ENCODE peak calls at places on chromosome 2, in nine cellular contexts. One of them, this sample, is unnamed.

GRCh38 chr2:43406643-43407042 is 180.2 kb upstream of the ZFP36L2 start:
- DNase-seq in NCI-H774: no peak
- DNase-seq in RWPE1: no peak
- DNase-seq in RCC 7860: no peak
- DNase-seq in stimulated activated CD8-positive, alpha-beta memory T cell treated with anti-CD3 and anti-CD28 coated beads, Interleukin-15, amount 100 ng/mL, for 1 hour: no peak
- DNase-seq in NCI-H446 treated with DMSO at 0.1 percent for 48 hours: no peak
- DNase-seq in EH: no peak
- DNase-seq in frontal cortex: no peak
- DNase-seq in midbrain: no peak
- DNase-seq in this sample: no peak

GRCh38 chr2:10954416-10954815 is 42.7 kb downstream of the KCNF1 start:
- DNase-seq in NCI-H774: no peak
- DNase-seq in RWPE1: no peak
- DNase-seq in RCC 7860: no peak
- DNase-seq in stimulated activated CD8-positive, alpha-beta memory T cell treated with anti-CD3 and anti-CD28 coated beads, Interleukin-15, amount 100 ng/mL, for 1 hour: no peak
- DNase-seq in NCI-H446 treated with DMSO at 0.1 percent for 48 hours: no peak
- DNase-seq in EH: no peak
- DNase-seq in frontal cortex: no peak
- DNase-seq in midbrain: no peak
- DNase-seq in this sample: no peak

GRCh38 chr2:42132066-42132965 is 36.8 kb upstream of the EML4 start:
- DNase-seq in NCI-H774: no peak
- DNase-seq in RWPE1: no peak
- DNase-seq in RCC 7860: peak
- DNase-seq in stimulated activated CD8-positive, alpha-beta memory T cell treated with anti-CD3 and anti-CD28 coated beads, Interleukin-15, amount 100 ng/mL, for 1 hour: no peak
- DNase-seq in NCI-H446 treated with DMSO at 0.1 percent for 48 hours: peak
- DNase-seq in EH: peak
- DNase-seq in frontal cortex: no peak
- DNase-seq in midbrain: no peak
- DNase-seq in this sample: no peak

GRCh38 chr2:189260361-189260761 is 80.8 kb upstream of the COL5A2 start:
- DNase-seq in NCI-H774: no peak
- DNase-seq in RWPE1: no peak
- DNase-seq in RCC 7860: no peak
- DNase-seq in stimulated activated CD8-positive, alpha-beta memory T cell treated with anti-CD3 and anti-CD28 coated beads, Interleukin-15, amount 100 ng/mL, for 1 hour: no peak
- DNase-seq in NCI-H446 treated with DMSO at 0.1 percent for 48 hours: no peak
- DNase-seq in EH: no peak
- DNase-seq in frontal cortex: no peak
- DNase-seq in midbrain: no peak
- DNase-seq in this sample: no peak

GRCh38 chr2:147026664-147027278 is 818.1 kb upstream of the ACVR2A start:
- DNase-seq in NCI-H774: no peak
- DNase-seq in RWPE1: peak
- DNase-seq in RCC 7860: no peak
- DNase-seq in stimulated activated CD8-positive, alpha-beta memory T cell treated with anti-CD3 and anti-CD28 coated beads, Interleukin-15, amount 100 ng/mL, for 1 hour: no peak
- DNase-seq in NCI-H446 treated with DMSO at 0.1 percent for 48 hours: no peak
- DNase-seq in EH: no peak
- DNase-seq in frontal cortex: no peak
- DNase-seq in midbrain: no peak
- DNase-seq in this sample: no peak

GRCh38 chr2:130869441-130870160 is 32.9 kb downstream of the ARHGEF4 start:
- DNase-seq in NCI-H774: no peak
- DNase-seq in RWPE1: no peak
- DNase-seq in RCC 7860: no peak
- DNase-seq in stimulated activated CD8-positive, alpha-beta memory T cell treated with anti-CD3 and anti-CD28 coated beads, Interleukin-15, amount 100 ng/mL, for 1 hour: no peak
- DNase-seq in NCI-H446 treated with DMSO at 0.1 percent for 48 hours: no peak
- DNase-seq in EH: no peak
- DNase-seq in frontal cortex: peak
- DNase-seq in midbrain: peak
- DNase-seq in this sample: no peak

GRCh38 chr2:132760971-132761370 is 91.0 kb upstream of the LYPD1 start:
- DNase-seq in NCI-H774: no peak
- DNase-seq in RWPE1: no peak
- DNase-seq in RCC 7860: no peak
- DNase-seq in stimulated activated CD8-positive, alpha-beta memory T cell treated with anti-CD3 and anti-CD28 coated beads, Interleukin-15, amount 100 ng/mL, for 1 hour: no peak
- DNase-seq in NCI-H446 treated with DMSO at 0.1 percent for 48 hours: no peak
- DNase-seq in EH: no peak
- DNase-seq in frontal cortex: no peak
- DNase-seq in midbrain: no peak
- DNase-seq in this sample: no peak

GRCh38 chr2:144522741-144523605 is 3.1 kb upstream of the ZEB2 start:
- DNase-seq in NCI-H774: no peak
- DNase-seq in RWPE1: no peak
- DNase-seq in RCC 7860: no peak
- DNase-seq in stimulated activated CD8-positive, alpha-beta memory T cell treated with anti-CD3 and anti-CD28 coated beads, Interleukin-15, amount 100 ng/mL, for 1 hour: no peak
- DNase-seq in NCI-H446 treated with DMSO at 0.1 percent for 48 hours: no peak
- DNase-seq in EH: no peak
- DNase-seq in frontal cortex: peak
- DNase-seq in midbrain: no peak
- DNase-seq in this sample: no peak

GRCh38 chr2:161036926-161037325 is 123.3 kb upstream of the TANK start:
- DNase-seq in NCI-H774: no peak
- DNase-seq in RWPE1: no peak
- DNase-seq in RCC 7860: no peak
- DNase-seq in stimulated activated CD8-positive, alpha-beta memory T cell treated with anti-CD3 and anti-CD28 coated beads, Interleukin-15, amount 100 ng/mL, for 1 hour: no peak
- DNase-seq in NCI-H446 treated with DMSO at 0.1 percent for 48 hours: no peak
- DNase-seq in EH: peak
- DNase-seq in frontal cortex: no peak
- DNase-seq in midbrain: no peak
- DNase-seq in this sample: no peak

GRCh38 chr2:9965119-9965822 is 13.8 kb downstream of the GRHL1 start:
- DNase-seq in NCI-H774: no peak
- DNase-seq in RWPE1: no peak
- DNase-seq in RCC 7860: no peak
- DNase-seq in stimulated activated CD8-positive, alpha-beta memory T cell treated with anti-CD3 and anti-CD28 coated beads, Interleukin-15, amount 100 ng/mL, for 1 hour: no peak
- DNase-seq in NCI-H446 treated with DMSO at 0.1 percent for 48 hours: no peak
- DNase-seq in EH: no peak
- DNase-seq in frontal cortex: no peak
- DNase-seq in midbrain: no peak
- DNase-seq in this sample: no peak

GRCh38 chr2:157076526-157077161 is 180.9 kb upstream of the GALNT5 start:
- DNase-seq in NCI-H774: no peak
- DNase-seq in RWPE1: no peak
- DNase-seq in RCC 7860: no peak
- DNase-seq in stimulated activated CD8-positive, alpha-beta memory T cell treated with anti-CD3 and anti-CD28 coated beads, Interleukin-15, amount 100 ng/mL, for 1 hour: no peak
- DNase-seq in NCI-H446 treated with DMSO at 0.1 percent for 48 hours: no peak
- DNase-seq in EH: no peak
- DNase-seq in frontal cortex: no peak
- DNase-seq in midbrain: no peak
- DNase-seq in this sample: no peak